ENCODE peak calls at places on chromosomes 4 and X, in nine cellular contexts. V is left lung; Q is HepG2; J is stimulated activated memory B cell treated with anti-CD40 and anti-IgM and Interleukin-4, amounts not matched to agents 10 μg/mL and 1 μg/mL and 100 μg/mL, for 72 hours; Z is right cardiac atrium; I is T-helper 17 cell; P is central memory CD8-positive, alpha-beta T cell; G is memory B cell; F is left cardiac atrium. R is an unnamed sample.

GRCh38 chr4:184156169-184156568 is 61.5 kb downstream of the ENPP6 start:
- ATAC-seq in V (no peak), Q (no peak), J (no peak), Z (peak), I (no peak), P (no peak), G (no peak), F (peak), R (peak)

GRCh38 chrX:115503099-115503498 is 57.9 kb upstream of the PLS3 start:
- ATAC-seq in V (peak), Q (no peak), J (no peak), Z (no peak), I (no peak), P (no peak), G (no peak), F (no peak), R (no peak)

GRCh38 chrX:104565791-104566687 is at the start of gene IL1RAPL2:
- ATAC-seq in V (peak), Q (peak), J (no peak), Z (no peak), I (no peak), P (no peak), G (no peak), F (no peak), R (no peak)

GRCh38 chr4:87188063-87188462 is 32.4 kb downstream of the KLHL8 start:
- ATAC-seq in V (no peak), Q (no peak), J (no peak), Z (no peak), I (no peak), P (no peak), G (no peak), F (no peak), R (no peak)

GRCh38 chrX:114344756-114345155 is 239.1 kb upstream of the HTR2C start:
- ATAC-seq in V (peak), Q (peak), J (no peak), Z (peak), I (no peak), P (no peak), G (peak), F (no peak), R (no peak)

GRCh38 chr4:40046311-40046980 is 10.2 kb upstream of the N4BP2 start:
- ATAC-seq in V (peak), Q (peak), J (peak), Z (peak), I (no peak), P (no peak), G (no peak), F (peak), R (no peak)

GRCh38 chrX:111877681-111878080 is 1.7 kb downstream of the TRPC5OS start:
- ATAC-seq in V (no peak), Q (no peak), J (no peak), Z (no peak), I (no peak), P (no peak), G (no peak), F (no peak), R (no peak)

GRCh38 chr4:40289366-40290188 is 45.6 kb upstream of the CHRNA9 start:
- ATAC-seq in V (no peak), Q (no peak), J (peak), Z (no peak), I (peak), P (peak), G (peak), F (no peak), R (no peak)

GRCh38 chrX:115348440-115349225 is 59.1 kb downstream of the LUZP4 start:
- ATAC-seq in V (no peak), Q (no peak), J (no peak), Z (no peak), I (no peak), P (no peak), G (no peak), F (no peak), R (no peak)

GRCh38 chr4:8019396-8020365 is 80.0 kb upstream of the AFAP1 start:
- ATAC-seq in V (peak), Q (no peak), J (no peak), Z (no peak), I (peak), P (no peak), G (no peak), F (no peak), R (no peak)

GRCh38 chr4:101033986-101034385 is 313.3 kb downstream of the PPP3CA start:
- ATAC-seq in V (no peak), Q (no peak), J (no peak), Z (no peak), I (no peak), P (no peak), G (no peak), F (no peak), R (no peak)

GRCh38 chrX:155231163-155231562 is 14.9 kb downstream of the VBP1 start:
- ATAC-seq in V (no peak), Q (no peak), J (peak), Z (no peak), I (no peak), P (no peak), G (no peak), F (no peak), R (no peak)

GRCh38 chr4:182862921-182863320 is 54.3 kb downstream of the DCTD start:
- ATAC-seq in V (peak), Q (peak), J (no peak), Z (no peak), I (no peak), P (no peak), G (no peak), F (peak), R (no peak)

GRCh38 chrX:106608016-106608415 is 3.8 kb upstream of the RADX start:
- ATAC-seq in V (peak), Q (no peak), J (no peak), Z (no peak), I (peak), P (no peak), G (no peak), F (no peak), R (no peak)

GRCh38 chrX:13090261-13091110 is 46.1 kb upstream of the FAM9C start:
- ATAC-seq in V (peak), Q (peak), J (peak), Z (peak), I (no peak), P (no peak), G (no peak), F (peak), R (peak)

GRCh38 chr4:14855719-14856075 is 146.6 kb upstream of the CPEB2 start:
- ATAC-seq in V (no peak), Q (no peak), J (no peak), Z (no peak), I (no peak), P (no peak), G (no peak), F (no peak), R (no peak)

GRCh38 chr4:177574446-177574845 is 132.2 kb upstream of the AGA start:
- ATAC-seq in V (no peak), Q (no peak), J (no peak), Z (no peak), I (no peak), P (no peak), G (no peak), F (no peak), R (no peak)

GRCh38 chr4:119299221-119300071 is 22.5 kb downstream of the FABP2 start:
- ATAC-seq in V (peak), Q (peak), J (peak), Z (peak), I (peak), P (peak), G (peak), F (peak), R (peak)

GRCh38 chr4:141676087-141676486 is 39.7 kb downstream of the IL15 start:
- ATAC-seq in V (no peak), Q (no peak), J (no peak), Z (no peak), I (no peak), P (no peak), G (no peak), F (no peak), R (no peak)

GRCh38 chrX:112760697-112761096 is 79.9 kb downstream of the AMOT start:
- ATAC-seq in V (no peak), Q (no peak), J (peak), Z (no peak), I (no peak), P (no peak), G (no peak), F (no peak), R (no peak)

GRCh38 chrX:20285513-20285912 is 18.8 kb upstream of the RPS6KA3 start:
- ATAC-seq in V (no peak), Q (no peak), J (no peak), Z (no peak), I (no peak), P (no peak), G (no peak), F (no peak), R (no peak)

R was measured in gastroesophageal sphincter.